ENCODE peak calls at places on chromosomes 4 and X, in six cellular contexts. H is colonic mucosa, C is GM12865, X is AG08396, K is neural crest cell, M is lung. F is an unnamed sample.

GRCh38 chrX:110156167-110156754 is 153.3 kb downstream of the TMEM164 start:
- DNase-seq in H (no peak), C (no peak), X (no peak), K (no peak), M (no peak), F (no peak)

GRCh38 chrX:10502961-10503360 is 117.4 kb downstream of the MID1 start:
- DNase-seq in H (no peak), C (no peak), X (no peak), K (no peak), M (no peak), F (no peak)

GRCh38 chrX:24515447-24515846 is 50.4 kb downstream of the PDK3 start:
- DNase-seq in H (no peak), C (no peak), X (no peak), K (no peak), M (no peak), F (no peak)

GRCh38 chr4:52572936-52573485 is 86.1 kb downstream of the USP46 start:
- DNase-seq in H (no peak), C (no peak), X (peak), K (no peak), M (no peak), F (no peak)

GRCh38 chrX:68708503-68709290 is 61.2 kb downstream of the STARD8 start:
- DNase-seq in H (no peak), C (no peak), X (no peak), K (no peak), M (no peak), F (no peak)

GRCh38 chrX:15072259-15072658 is 197.6 kb downstream of the ASB9 start:
- DNase-seq in H (no peak), C (no peak), X (no peak), K (no peak), M (no peak), F (no peak)

GRCh38 chrX:13078739-13079444 is 34.5 kb upstream of the FAM9C start:
- DNase-seq in H (peak), C (no peak), X (peak), K (no peak), M (no peak), F (peak)

GRCh38 chrX:146481735-146482134 is 327.8 kb upstream of the CXorf51B start:
- DNase-seq in H (no peak), C (no peak), X (no peak), K (no peak), M (no peak), F (no peak)

GRCh38 chr4:89752932-89753598 is 83.9 kb downstream of the SNCA start:
- DNase-seq in H (no peak), C (no peak), X (peak), K (no peak), M (no peak), F (peak)

GRCh38 chr4:100898844-100899243 is 381.0 kb upstream of the EMCN start:
- DNase-seq in H (no peak), C (no peak), X (no peak), K (no peak), M (no peak), F (no peak)

GRCh38 chrX:106392346-106392745 is 219.4 kb upstream of the RADX start:
- DNase-seq in H (no peak), C (no peak), X (no peak), K (no peak), M (no peak), F (no peak)

GRCh38 chrX:53794181-53794580 is 107.7 kb upstream of the HUWE1 start:
- DNase-seq in H (no peak), C (no peak), X (no peak), K (no peak), M (no peak), F (no peak)

GRCh38 chrX:107985032-107985431 is 2.9 kb upstream of the TEX13B start:
- DNase-seq in H (no peak), C (no peak), X (no peak), K (no peak), M (no peak), F (no peak)

GRCh38 chrX:45479196-45479834 is 278.6 kb upstream of the DIPK2B start:
- DNase-seq in H (no peak), C (no peak), X (peak), K (no peak), M (no peak), F (no peak)

GRCh38 chr4:173174184-173175156 is 5.9 kb downstream of the GALNT7 start:
- DNase-seq in H (no peak), C (no peak), X (no peak), K (no peak), M (no peak), F (no peak)

GRCh38 chrX:6761251-6761650 is 226.3 kb upstream of the VCX3A start:
- DNase-seq in H (no peak), C (no peak), X (no peak), K (no peak), M (no peak), F (no peak)

GRCh38 chr4:57424231-57424897 is 314.2 kb upstream of the IGFBP7 start:
- DNase-seq in H (no peak), C (no peak), X (peak), K (no peak), M (no peak), F (peak)

GRCh38 chrX:50978920-50979660 is 68.6 kb downstream of the BMP15 start:
- DNase-seq in H (no peak), C (no peak), X (no peak), K (no peak), M (no peak), F (no peak)

GRCh38 chr4:52780206-52780605 is 29.0 kb upstream of the ERVMER34-1 start:
- DNase-seq in H (no peak), C (no peak), X (peak), K (no peak), M (no peak), F (peak)

GRCh38 chr4:100828364-100828763 is 310.5 kb upstream of the EMCN start:
- DNase-seq in H (no peak), C (no peak), X (no peak), K (no peak), M (no peak), F (no peak)

GRCh38 chrX:70332600-70332999 is 42.7 kb downstream of the KIF4A start:
- DNase-seq in H (no peak), C (no peak), X (no peak), K (no peak), M (no peak), F (no peak)

GRCh38 chrX:3699841-3700381 is 13.5 kb downstream of the PRKX start:
- DNase-seq in H (no peak), C (peak), X (no peak), K (no peak), M (no peak), F (no peak)

GRCh38 chr4:2948895-2949781 is 14.1 kb downstream of the NOP14 start:
- DNase-seq in H (no peak), C (peak), X (peak), K (no peak), M (no peak), F (no peak)

GRCh38 chrX:110259065-110259559 is 58.8 kb downstream of the AMMECR1 start:
- DNase-seq in H (no peak), C (no peak), X (no peak), K (no peak), M (no peak), F (no peak)

GRCh38 chrX:63471004-63471403 is 119.9 kb upstream of the SPIN4 start:
- DNase-seq in H (no peak), C (no peak), X (no peak), K (no peak), M (no peak), F (no peak)

GRCh38 chrX:63751481-63751880 is 33.5 kb downstream of the ARHGEF9 start:
- DNase-seq in H (no peak), C (no peak), X (no peak), K (no peak), M (no peak), F (no peak)

GRCh38 chrX:108270280-108270679 is 167.9 kb downstream of the COL4A6 start:
- DNase-seq in H (no peak), C (peak), X (no peak), K (no peak), M (no peak), F (no peak)

GRCh38 chrX:72554448-72555140 is 18.0 kb downstream of the HDAC8 start:
- DNase-seq in H (peak), C (peak), X (no peak), K (peak), M (no peak), F (no peak)

GRCh38 chr4:646460-646859 is 21.1 kb downstream of the PDE6B start:
- DNase-seq in H (no peak), C (no peak), X (no peak), K (no peak), M (no peak), F (no peak)

GRCh38 chr4:74830928-74831327 is 36.6 kb upstream of the BTC start:
- DNase-seq in H (no peak), C (no peak), X (no peak), K (no peak), M (no peak), F (no peak)

GRCh38 chr4:105145913-105146285 is 777 bp upstream of the TET2 start:
- DNase-seq in H (peak), C (peak), X (no peak), K (no peak), M (peak), F (peak)

GRCh38 chrX:85922821-85923220 is 124.5 kb downstream of the CHM start:
- DNase-seq in H (no peak), C (no peak), X (peak), K (no peak), M (no peak), F (peak)

GRCh38 chr4:101291198-101291597 is 56.1 kb downstream of the PPP3CA start:
- DNase-seq in H (no peak), C (no peak), X (no peak), K (no peak), M (no peak), F (no peak)

GRCh38 chr4:79657379-79657778 is 249.4 kb upstream of the GK2 start:
- DNase-seq in H (no peak), C (no peak), X (no peak), K (no peak), M (no peak), F (no peak)

GRCh38 chrX:107871136-107871535 is 45.5 kb downstream of the MID2 start:
- DNase-seq in H (no peak), C (no peak), X (no peak), K (no peak), M (no peak), F (no peak)

GRCh38 chr4:91087743-91088142 is 960.5 kb downstream of the CCSER1 start:
- DNase-seq in H (no peak), C (no peak), X (no peak), K (no peak), M (no peak), F (no peak)